ENCODE peak calls at places on chromosomes 11 and 22, in eight cellular contexts. H is uterus, P is right cardiac atrium, B is neuronal stem cell, Q is lung, R is cardiac muscle cell, E is spleen, X is A549. L is an unnamed sample.
A peak's percentile ranks its signal among the peaks of the same experiment; 100 is the strongest.

GRCh38 chr11:47355283-47356128 is 3.0 kb upstream of the MYBPC3 start:
- DNase-seq in H (peak; percentile 93), P (peak; percentile 98), B (peak; percentile 90), Q (peak; percentile 93), R (peak; percentile 95), E (peak; percentile 90), X (peak; percentile 89), L (no peak)

GRCh38 chr11:57360991-57361390 is 20.0 kb downstream of the PRG3 start:
- DNase-seq in H (no peak), P (no peak), B (no peak), Q (no peak), R (no peak), E (peak; percentile 42), X (no peak), L (no peak)

GRCh38 chr22:35538801-35539321 is 1.8 kb upstream of the RASD2 start:
- DNase-seq in H (no peak), P (no peak), B (no peak), Q (no peak), R (peak; percentile 26), E (no peak), X (peak; percentile 42), L (no peak)

GRCh38 chr11:1335811-1336761 is 26.7 kb upstream of the TOLLIP start:
- DNase-seq in H (peak; percentile 77), P (peak; percentile 88), B (peak; percentile 77), Q (peak; percentile 67), R (peak; percentile 94), E (peak; percentile 92), X (no peak), L (peak; percentile 49)

GRCh38 chr22:19080853-19081252 is 41.4 kb downstream of the DGCR2 start:
- DNase-seq in H (no peak), P (no peak), B (no peak), Q (no peak), R (no peak), E (peak; percentile 54), X (no peak), L (no peak)

GRCh38 chr11:12088047-12088481 is 22.3 kb upstream of the MICAL2 start:
- DNase-seq in H (no peak), P (peak; percentile 88), B (no peak), Q (no peak), R (peak; percentile 68), E (no peak), X (no peak), L (no peak)

GRCh38 chr11:46729110-46730027 is 10.4 kb downstream of the F2 start:
- DNase-seq in H (no peak), P (no peak), B (no peak), Q (no peak), R (no peak), E (peak; percentile 59), X (no peak), L (no peak)

GRCh38 chr11:131392528-131393255 is 22.3 kb downstream of the NTM start:
- DNase-seq in H (no peak), P (no peak), B (no peak), Q (no peak), R (peak; percentile 34), E (no peak), X (no peak), L (no peak)

GRCh38 chr11:45765836-45766235 is 39.1 kb upstream of the SLC35C1 start:
- DNase-seq in H (no peak), P (no peak), B (no peak), Q (no peak), R (peak; percentile 21), E (no peak), X (no peak), L (no peak)

DNA sequence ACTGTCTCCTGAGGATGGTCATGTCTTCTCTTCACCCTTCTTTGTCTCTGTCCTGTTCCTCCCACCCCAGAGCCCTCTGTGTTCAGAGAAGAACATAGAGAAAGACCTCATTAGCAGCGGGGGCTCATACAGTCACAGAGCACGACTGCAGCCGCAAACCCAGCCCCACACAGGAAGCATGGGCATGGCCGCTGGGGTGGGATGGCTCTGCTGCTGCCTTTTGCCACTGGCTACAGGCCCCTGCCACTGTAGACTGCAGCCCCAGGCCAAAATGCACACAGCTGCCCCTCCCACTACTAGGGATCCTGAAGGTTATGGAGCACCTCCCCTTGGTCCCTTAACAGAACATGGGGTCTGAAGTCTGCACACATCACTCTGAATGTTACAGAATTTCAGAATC is 34.9 kb upstream of the KLHL35 start:
- DNase-seq in H (no peak), P (no peak), B (no peak), Q (no peak), R (no peak), E (peak; percentile 61), X (no peak), L (no peak)
- H3K4me1 ChIP-seq in H (peaks cover 12% of the 10 kb centered on the region), P (peaks cover 7% of the 10 kb centered on the region), B (peaks cover 19% of the 10 kb centered on the region), Q (peaks cover 26% of the 10 kb centered on the region), R (peaks cover 4% of the 10 kb centered on the region), E (peaks cover 38% of the 10 kb centered on the region), X (no peaks in the 10 kb centered on the region), L (no peaks in the 10 kb centered on the region)

GRCh38 chr11:28518825-28519224 is 410.6 kb downstream of the METTL15 start:
- DNase-seq in H (no peak), P (no peak), B (no peak), Q (no peak), R (no peak), E (no peak), X (no peak), L (no peak)

GRCh38 chr11:28517621-28518020 is 409.4 kb downstream of the METTL15 start:
- DNase-seq in H (no peak), P (no peak), B (no peak), Q (no peak), R (no peak), E (no peak), X (no peak), L (no peak)

GRCh38 chr11:28524098-28524497 is 415.9 kb downstream of the METTL15 start:
- DNase-seq in H (no peak), P (no peak), B (no peak), Q (no peak), R (no peak), E (no peak), X (no peak), L (no peak)

GRCh38 chr11:28520291-28520690 is 412.1 kb downstream of the METTL15 start:
- DNase-seq in H (no peak), P (no peak), B (no peak), Q (no peak), R (no peak), E (no peak), X (no peak), L (no peak)

GRCh38 chr11:28521075-28521474 is 412.9 kb downstream of the METTL15 start:
- DNase-seq in H (no peak), P (no peak), B (no peak), Q (no peak), R (no peak), E (no peak), X (no peak), L (no peak)
- H3K27ac ChIP-seq in H (no peak overlapping the region), P (no peak overlapping the region), B (no peak overlapping the region), Q (no peak overlapping the region), R (no peak overlapping the region), E (no peak overlapping the region), X (peak overlapping the region; percentile 56), L (no peak overlapping the region)

GRCh38 chr11:110527146-110527545 is 97.4 kb downstream of the FDX1 start:
- DNase-seq in H (no peak), P (no peak), B (no peak), Q (no peak), R (peak; percentile 25), E (no peak), X (no peak), L (no peak)

GRCh38 chr11:110529043-110529442 is 99.3 kb downstream of the FDX1 start:
- DNase-seq in H (no peak), P (no peak), B (no peak), Q (no peak), R (peak; percentile 28), E (no peak), X (no peak), L (no peak)

GRCh38 chr11:110526323-110526722 is 96.6 kb downstream of the FDX1 start:
- DNase-seq in H (no peak), P (no peak), B (no peak), Q (no peak), R (no peak), E (no peak), X (no peak), L (no peak)

GRCh38 chr11:110525883-110526282 is 96.1 kb downstream of the FDX1 start:
- DNase-seq in H (peak; percentile 63), P (no peak), B (no peak), Q (peak; percentile 67), R (peak; percentile 61), E (no peak), X (no peak), L (no peak)

GRCh38 chr11:110531056-110531756 is 101.5 kb downstream of the FDX1 start:
- DNase-seq in H (no peak), P (no peak), B (no peak), Q (no peak), R (no peak), E (no peak), X (no peak), L (no peak)
- H3K9me3 ChIP-seq in H (no peaks in the 10 kb centered on the region), P (no peaks in the 10 kb centered on the region), B (no peaks in the 10 kb centered on the region), Q (peaks cover 9% of the 10 kb centered on the region), R (no peaks in the 10 kb centered on the region), E (peaks cover 16% of the 10 kb centered on the region), X (peaks cover 2% of the 10 kb centered on the region), L (no peaks in the 10 kb centered on the region)

DNA sequence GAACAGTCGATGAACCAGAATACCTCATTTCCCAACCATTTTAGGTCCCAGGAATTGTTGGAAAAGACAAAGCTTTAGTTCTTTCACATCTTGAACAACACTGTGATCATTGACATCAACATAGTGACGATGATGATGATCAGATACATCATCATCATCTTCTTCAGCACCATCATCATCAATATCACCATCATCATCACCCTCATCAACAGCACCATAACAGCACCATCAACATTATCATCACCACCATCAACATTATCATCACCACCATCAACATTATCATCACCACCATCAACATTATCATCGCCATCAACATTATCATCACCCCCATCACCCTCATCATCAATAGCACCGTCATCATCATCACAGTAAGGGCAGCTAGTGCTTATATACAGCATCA is 8.8 kb downstream of the SCUBE1 start:
- DNase-seq in H (no peak), P (no peak), B (no peak), Q (no peak), R (no peak), E (no peak), X (no peak), L (no peak)
- H3K4me1 ChIP-seq in H (no peaks in the 10 kb centered on the region), P (no peaks in the 10 kb centered on the region), B (peaks cover 7% of the 10 kb centered on the region), Q (no peaks in the 10 kb centered on the region), R (peaks cover 8% of the 10 kb centered on the region), E (no peaks in the 10 kb centered on the region), X (no peaks in the 10 kb centered on the region), L (no peaks in the 10 kb centered on the region)